ENCODE peak calls at places on chromosomes 1 and 21, in seven cellular contexts. One of them, this sample, is unnamed.
A peak's percentile ranks its signal among the peaks of the same experiment; 100 is the strongest.

GRCh38 chr1:182685186-182685585 is 799 bp upstream of the RGS8 start:
- DNase-seq in A549: no peak
- DNase-seq in ovary: no peak
- DNase-seq in esophagus muscularis mucosa: no peak
- DNase-seq in GM12878: no peak
- DNase-seq in stomach: no peak
- DNase-seq in upper lobe of left lung: no peak
- DNase-seq in this sample: no peak

GRCh38 chr21:20645344-20645743 is 352.9 kb upstream of the NCAM2 start:
- DNase-seq in A549: no peak
- DNase-seq in ovary: no peak
- DNase-seq in esophagus muscularis mucosa: no peak
- DNase-seq in GM12878: no peak
- DNase-seq in stomach: no peak
- DNase-seq in upper lobe of left lung: no peak
- DNase-seq in this sample: no peak

GRCh38 chr1:1539310-1540014 is 962 bp downstream of the TMEM240 start:
- DNase-seq in A549: no peak
- DNase-seq in ovary: peak; percentile 67
- DNase-seq in esophagus muscularis mucosa: no peak
- DNase-seq in GM12878: no peak
- DNase-seq in stomach: no peak
- DNase-seq in upper lobe of left lung: peak; percentile 87
- DNase-seq in this sample: no peak

GRCh38 chr1:76291737-76292136 is 217.2 kb downstream of the ST6GALNAC3 start:
- DNase-seq in A549: no peak
- DNase-seq in ovary: no peak
- DNase-seq in esophagus muscularis mucosa: no peak
- DNase-seq in GM12878: no peak
- DNase-seq in stomach: no peak
- DNase-seq in upper lobe of left lung: no peak
- DNase-seq in this sample: no peak

GRCh38 chr1:184033136-184033469 is 4.4 kb downstream of the COLGALT2 start:
- DNase-seq in A549: no peak
- DNase-seq in ovary: no peak
- DNase-seq in esophagus muscularis mucosa: no peak
- DNase-seq in GM12878: no peak
- DNase-seq in stomach: no peak
- DNase-seq in upper lobe of left lung: no peak
- DNase-seq in this sample: no peak

GRCh38 chr1:89487972-89488371 is 36.7 kb upstream of the LRRC8B start:
- DNase-seq in A549: no peak
- DNase-seq in ovary: no peak
- DNase-seq in esophagus muscularis mucosa: no peak
- DNase-seq in GM12878: no peak
- DNase-seq in stomach: no peak
- DNase-seq in upper lobe of left lung: no peak
- DNase-seq in this sample: no peak

GRCh38 chr1:3611170-3612019 is at the start of gene MEGF6:
- DNase-seq in A549: peak; percentile 58
- DNase-seq in ovary: peak; percentile 86
- DNase-seq in esophagus muscularis mucosa: no peak
- DNase-seq in GM12878: no peak
- DNase-seq in stomach: peak; percentile 73
- DNase-seq in upper lobe of left lung: peak; percentile 95
- DNase-seq in this sample: no peak

GRCh38 chr1:163069142-163069541 is at the start of gene RGS4:
- DNase-seq in A549: no peak
- DNase-seq in ovary: peak; percentile 40
- DNase-seq in esophagus muscularis mucosa: no peak
- DNase-seq in GM12878: no peak
- DNase-seq in stomach: peak; percentile 31
- DNase-seq in upper lobe of left lung: no peak
- DNase-seq in this sample: peak; percentile 18

GRCh38 chr1:30191154-30191702 is 532.2 kb downstream of the MATN1 start:
- DNase-seq in A549: peak; percentile 7
- DNase-seq in ovary: no peak
- DNase-seq in esophagus muscularis mucosa: peak; percentile 92
- DNase-seq in GM12878: no peak
- DNase-seq in stomach: no peak
- DNase-seq in upper lobe of left lung: no peak
- DNase-seq in this sample: peak; percentile 39

GRCh38 chr1:33516891-33517550 is 44.6 kb downstream of the ZSCAN20 start:
- DNase-seq in A549: no peak
- DNase-seq in ovary: no peak
- DNase-seq in esophagus muscularis mucosa: no peak
- DNase-seq in GM12878: no peak
- DNase-seq in stomach: no peak
- DNase-seq in upper lobe of left lung: no peak
- DNase-seq in this sample: no peak

GRCh38 chr1:1181129-1181937 is 7.7 kb downstream of the TTLL10 start:
- DNase-seq in A549: no peak
- DNase-seq in ovary: peak; percentile 12
- DNase-seq in esophagus muscularis mucosa: no peak
- DNase-seq in GM12878: no peak
- DNase-seq in stomach: no peak
- DNase-seq in upper lobe of left lung: peak; percentile 60
- DNase-seq in this sample: no peak

GRCh38 chr1:167064622-167065021 is 25.6 kb downstream of the GPA33 start:
- DNase-seq in A549: no peak
- DNase-seq in ovary: no peak
- DNase-seq in esophagus muscularis mucosa: no peak
- DNase-seq in GM12878: no peak
- DNase-seq in stomach: no peak
- DNase-seq in upper lobe of left lung: no peak
- DNase-seq in this sample: no peak

GRCh38 chr1:31576201-31576669 is at the start of gene TINAGL1:
- DNase-seq in A549: no peak
- DNase-seq in ovary: peak; percentile 59
- DNase-seq in esophagus muscularis mucosa: no peak
- DNase-seq in GM12878: no peak
- DNase-seq in stomach: peak; percentile 91
- DNase-seq in upper lobe of left lung: peak; percentile 91
- DNase-seq in this sample: no peak

GRCh38 chr21:14215971-14216621 is at the start of gene RBM11:
- DNase-seq in A549: peak; percentile 2
- DNase-seq in ovary: peak; percentile 84
- DNase-seq in esophagus muscularis mucosa: no peak
- DNase-seq in GM12878: no peak
- DNase-seq in stomach: peak; percentile 81
- DNase-seq in upper lobe of left lung: peak; percentile 94
- DNase-seq in this sample: peak; percentile 34

GRCh38 chr21:29800051-29800450 is 139.7 kb downstream of the GRIK1 start:
- DNase-seq in A549: no peak
- DNase-seq in ovary: no peak
- DNase-seq in esophagus muscularis mucosa: no peak
- DNase-seq in GM12878: no peak
- DNase-seq in stomach: no peak
- DNase-seq in upper lobe of left lung: no peak
- DNase-seq in this sample: no peak

GRCh38 chr1:24803987-24804530 is 58.8 kb downstream of the CLIC4 start:
- DNase-seq in A549: no peak
- DNase-seq in ovary: no peak
- DNase-seq in esophagus muscularis mucosa: no peak
- DNase-seq in GM12878: no peak
- DNase-seq in stomach: no peak
- DNase-seq in upper lobe of left lung: no peak
- DNase-seq in this sample: no peak

GRCh38 chr1:24806588-24806987 is 61.3 kb downstream of the CLIC4 start:
- DNase-seq in A549: no peak
- DNase-seq in ovary: no peak
- DNase-seq in esophagus muscularis mucosa: no peak
- DNase-seq in GM12878: no peak
- DNase-seq in stomach: no peak
- DNase-seq in upper lobe of left lung: no peak
- DNase-seq in this sample: no peak

GRCh38 chr1:24801169-24801568 is 55.9 kb downstream of the CLIC4 start:
- DNase-seq in A549: no peak
- DNase-seq in ovary: no peak
- DNase-seq in esophagus muscularis mucosa: no peak
- DNase-seq in GM12878: no peak
- DNase-seq in stomach: no peak
- DNase-seq in upper lobe of left lung: no peak
- DNase-seq in this sample: no peak

GRCh38 chr1:24805534-24806301 is 60.5 kb downstream of the CLIC4 start:
- DNase-seq in A549: no peak
- DNase-seq in ovary: no peak
- DNase-seq in esophagus muscularis mucosa: no peak
- DNase-seq in GM12878: no peak
- DNase-seq in stomach: no peak
- DNase-seq in upper lobe of left lung: no peak
- DNase-seq in this sample: no peak

DNA sequence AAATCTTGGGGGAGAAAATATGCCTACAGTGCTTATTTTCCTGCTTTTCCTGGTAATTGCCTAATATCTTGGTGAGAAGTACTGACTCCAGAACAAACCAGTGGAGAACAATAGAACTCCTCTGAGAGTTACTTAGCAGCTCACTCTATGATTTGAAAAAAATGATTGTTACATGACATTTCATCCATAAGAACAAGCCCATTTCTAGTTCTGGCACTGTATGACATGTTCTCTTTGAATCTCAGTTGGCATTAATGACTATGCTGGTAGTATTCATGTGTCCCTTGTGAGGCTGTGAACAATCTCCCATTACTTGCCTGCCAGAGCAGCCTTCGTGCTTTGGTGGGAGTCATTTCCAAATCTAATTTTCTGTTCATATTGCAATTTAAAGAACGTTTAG is 58.0 kb downstream of the CLIC4 start:
- DNase-seq in A549: no peak
- DNase-seq in ovary: no peak
- DNase-seq in esophagus muscularis mucosa: no peak
- DNase-seq in GM12878: no peak
- DNase-seq in stomach: no peak
- DNase-seq in upper lobe of left lung: no peak
- DNase-seq in this sample: no peak
- TF ChIP-seq EP300 in A549: no peak
- TF ChIP-seq EP300 in ovary: no peak
- TF ChIP-seq EP300 in esophagus muscularis mucosa: no peak
- TF ChIP-seq EP300 in GM12878: no peak
- TF ChIP-seq EP300 in stomach: no peak
- TF ChIP-seq EP300 in upper lobe of left lung: no peak
- TF ChIP-seq EP300 in this sample: no peak

GRCh38 chr1:50667710-50668356 is 244.6 kb upstream of the DMRTA2 start:
- DNase-seq in A549: no peak
- DNase-seq in ovary: no peak
- DNase-seq in esophagus muscularis mucosa: no peak
- DNase-seq in GM12878: no peak
- DNase-seq in stomach: no peak
- DNase-seq in upper lobe of left lung: no peak
- DNase-seq in this sample: no peak
- H3K27ac ChIP-seq in A549: no peak overlapping the region
- H3K27ac ChIP-seq in ovary: no peak overlapping the region
- H3K27ac ChIP-seq in esophagus muscularis mucosa: no peak overlapping the region
- H3K27ac ChIP-seq in GM12878: no peak overlapping the region
- H3K27ac ChIP-seq in stomach: no peak overlapping the region
- H3K27ac ChIP-seq in upper lobe of left lung: peak overlapping the region; percentile 28
- H3K27ac ChIP-seq in this sample: no peak overlapping the region

GRCh38 chr1:24536391-24536840 is 19.5 kb upstream of the NCMAP start:
- DNase-seq in A549: no peak
- DNase-seq in ovary: no peak
- DNase-seq in esophagus muscularis mucosa: no peak
- DNase-seq in GM12878: peak; percentile 82
- DNase-seq in stomach: peak; percentile 51
- DNase-seq in upper lobe of left lung: no peak
- DNase-seq in this sample: no peak
- TF ChIP-seq POLR2A in A549: no peak
- TF ChIP-seq POLR2A in ovary: no peak
- TF ChIP-seq POLR2A in esophagus muscularis mucosa: no peak
- TF ChIP-seq POLR2A in GM12878: no peak
- TF ChIP-seq POLR2A in stomach: no peak
- TF ChIP-seq POLR2A in upper lobe of left lung: peak; percentile 55
- TF ChIP-seq POLR2A in this sample: no peak

GRCh38 chr1:209783338-209783737 is 1.0 kb downstream of the C1orf74 start:
- DNase-seq in A549: no peak
- DNase-seq in ovary: no peak
- DNase-seq in esophagus muscularis mucosa: no peak
- DNase-seq in GM12878: no peak
- DNase-seq in stomach: no peak
- DNase-seq in upper lobe of left lung: no peak
- DNase-seq in this sample: no peak

GRCh38 chr1:209785592-209785991 is 1.2 kb upstream of the C1orf74 start:
- DNase-seq in A549: no peak
- DNase-seq in ovary: no peak
- DNase-seq in esophagus muscularis mucosa: no peak
- DNase-seq in GM12878: no peak
- DNase-seq in stomach: no peak
- DNase-seq in upper lobe of left lung: no peak
- DNase-seq in this sample: no peak

GRCh38 chr1:209787551-209787950 is 3.2 kb upstream of the C1orf74 start:
- DNase-seq in A549: no peak
- DNase-seq in ovary: peak; percentile 34
- DNase-seq in esophagus muscularis mucosa: no peak
- DNase-seq in GM12878: no peak
- DNase-seq in stomach: peak; percentile 80
- DNase-seq in upper lobe of left lung: no peak
- DNase-seq in this sample: no peak

GRCh38 chr1:209780276-209780675 is 4.1 kb downstream of the C1orf74 start:
- DNase-seq in A549: no peak
- DNase-seq in ovary: no peak
- DNase-seq in esophagus muscularis mucosa: no peak
- DNase-seq in GM12878: no peak
- DNase-seq in stomach: no peak
- DNase-seq in upper lobe of left lung: no peak
- DNase-seq in this sample: no peak

GRCh38 chr1:209784276-209785169 is at the start of gene C1orf74:
- DNase-seq in A549: peak; percentile 96
- DNase-seq in ovary: peak; percentile 100
- DNase-seq in esophagus muscularis mucosa: peak; percentile 100
- DNase-seq in GM12878: peak; percentile 92
- DNase-seq in stomach: peak; percentile 99
- DNase-seq in upper lobe of left lung: peak; percentile 99
- DNase-seq in this sample: peak; percentile 96
- TF ChIP-seq EP300 in A549: no peak
- TF ChIP-seq EP300 in ovary: peak; percentile 29
- TF ChIP-seq EP300 in esophagus muscularis mucosa: no peak
- TF ChIP-seq EP300 in GM12878: no peak
- TF ChIP-seq EP300 in stomach: no peak
- TF ChIP-seq EP300 in upper lobe of left lung: peak; percentile 50
- TF ChIP-seq EP300 in this sample: peak; percentile 92

DNA sequence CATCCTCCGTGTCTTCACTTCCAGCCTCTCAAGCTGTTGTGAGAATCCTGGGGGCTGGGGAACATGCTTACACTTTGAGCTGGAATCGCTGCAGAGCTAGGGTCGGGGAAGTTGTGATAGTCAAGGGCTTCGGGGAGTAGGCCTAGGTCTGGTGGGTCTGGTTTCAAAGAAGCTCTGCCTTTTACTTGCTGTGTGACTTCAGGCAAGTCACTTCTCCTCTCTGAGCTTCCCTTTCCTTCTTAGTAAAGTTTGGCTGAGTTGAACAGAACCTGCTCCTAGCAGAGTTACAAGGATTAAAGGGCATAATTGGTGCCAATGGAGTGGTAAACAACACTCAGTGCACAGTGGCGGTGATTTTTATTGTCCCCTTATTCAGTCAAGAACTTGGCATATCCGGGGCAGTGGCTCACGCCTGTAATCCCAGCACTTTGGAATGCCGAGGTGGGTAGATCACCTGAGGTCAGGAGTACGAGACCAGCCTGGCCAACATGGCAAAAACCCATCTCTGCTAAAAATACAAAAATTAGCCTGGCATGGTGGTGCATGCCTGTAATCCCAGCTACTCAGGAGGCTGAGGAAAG is 25.7 kb downstream of the ARHGEF19 start:
- DNase-seq in A549: no peak
- DNase-seq in ovary: no peak
- DNase-seq in esophagus muscularis mucosa: no peak
- DNase-seq in GM12878: no peak
- DNase-seq in stomach: no peak
- DNase-seq in upper lobe of left lung: no peak
- DNase-seq in this sample: no peak
- H3K27ac ChIP-seq in A549: peak overlapping the region; percentile 93
- H3K27ac ChIP-seq in ovary: no peak overlapping the region
- H3K27ac ChIP-seq in esophagus muscularis mucosa: no peak overlapping the region
- H3K27ac ChIP-seq in GM12878: no peak overlapping the region
- H3K27ac ChIP-seq in stomach: no peak overlapping the region
- H3K27ac ChIP-seq in upper lobe of left lung: no peak overlapping the region
- H3K27ac ChIP-seq in this sample: no peak overlapping the region